ENCODE peak calls at places on chromosomes 13 and 19, in seven cellular contexts. T is uterus; K is body of pancreas; O is CD4-positive, alpha-beta T cell; E is heart left ventricle; M is left ventricle myocardium inferior; U is fibroblast of lung. I is an unnamed sample.

GRCh38 chr19:34482380-34483250 is 1.1 kb downstream of the WTIP start:
- DNase-seq in T (no peak), K (peak), O (no peak), E (no peak), M (no peak), U (peak), I (peak)

GRCh38 chr19:50562329-50562728 is 5.9 kb downstream of the LRRC4B start:
- DNase-seq in T (no peak), K (no peak), O (no peak), E (no peak), M (no peak), U (no peak), I (no peak)

GRCh38 chr13:93789058-93789457 is 562.5 kb downstream of the GPC6 start:
- DNase-seq in T (no peak), K (no peak), O (no peak), E (no peak), M (no peak), U (no peak), I (no peak)

GRCh38 chr19:31054430-31054829 is 294.8 kb downstream of the TSHZ3 start:
- DNase-seq in T (no peak), K (no peak), O (peak), E (peak), M (peak), U (peak), I (peak)

GRCh38 chr19:18762125-18763023 is 28.7 kb downstream of the COMP start:
- DNase-seq in T (peak), K (peak), O (no peak), E (peak), M (peak), U (peak), I (peak)

GRCh38 chr13:35909837-35910236 is 221.3 kb downstream of the DCLK1 start:
- DNase-seq in T (no peak), K (no peak), O (no peak), E (no peak), M (no peak), U (no peak), I (no peak)

GRCh38 chr13:37429976-37430375 is 168.6 kb downstream of the POSTN start:
- DNase-seq in T (no peak), K (no peak), O (no peak), E (no peak), M (no peak), U (peak), I (no peak)

GRCh38 chr13:51246411-51247298 is 24.5 kb downstream of the FAM124A start:
- DNase-seq in T (no peak), K (peak), O (no peak), E (peak), M (peak), U (no peak), I (no peak)

GRCh38 chr13:96089749-96090239 is at the start of gene HS6ST3:
- DNase-seq in T (peak), K (peak), O (no peak), E (peak), M (peak), U (peak), I (peak)

GRCh38 chr19:9060559-9061340 is 26.1 kb upstream of the OR1M1 start:
- DNase-seq in T (no peak), K (no peak), O (no peak), E (no peak), M (no peak), U (peak), I (no peak)

GRCh38 chr13:79673310-79673992 is 192.5 kb downstream of the NDFIP2 start:
- DNase-seq in T (no peak), K (no peak), O (no peak), E (no peak), M (no peak), U (no peak), I (no peak)

GRCh38 chr19:41136636-41137035 is 22.4 kb downstream of the CYP2F1 start:
- DNase-seq in T (no peak), K (no peak), O (no peak), E (no peak), M (no peak), U (no peak), I (no peak)

GRCh38 chr19:18009412-18010066 is 1.6 kb downstream of the ARRDC2 start:
- DNase-seq in T (no peak), K (no peak), O (no peak), E (no peak), M (no peak), U (peak), I (no peak)

GRCh38 chr13:49374585-49375290 is 69.1 kb downstream of the CAB39L start:
- DNase-seq in T (no peak), K (no peak), O (no peak), E (no peak), M (no peak), U (peak), I (peak)

GRCh38 chr13:48142437-48142836 is 47.5 kb upstream of the MED4 start:
- DNase-seq in T (no peak), K (no peak), O (no peak), E (no peak), M (no peak), U (no peak), I (no peak)

GRCh38 chr13:98103942-98104880 is 38.7 kb upstream of the FARP1 start:
- DNase-seq in T (no peak), K (no peak), O (no peak), E (no peak), M (no peak), U (no peak), I (peak)

GRCh38 chr19:5484398-5485285 is 29.4 kb downstream of the ZNRF4 start:
- DNase-seq in T (no peak), K (peak), O (no peak), E (no peak), M (no peak), U (peak), I (no peak)

GRCh38 chr13:97226013-97226412 is 3.9 kb downstream of the MBNL2 start:
- DNase-seq in T (no peak), K (peak), O (no peak), E (no peak), M (no peak), U (no peak), I (no peak)

GRCh38 chr19:50281491-50281890 is 47.7 kb downstream of the KCNC3 start:
- DNase-seq in T (no peak), K (no peak), O (no peak), E (no peak), M (no peak), U (no peak), I (no peak)

GRCh38 chr13:113405481-113406300 is 41.8 kb upstream of the GRTP1 start:
- DNase-seq in T (peak), K (no peak), O (no peak), E (peak), M (no peak), U (no peak), I (no peak)

GRCh38 chr13:113408562-113408961 is 44.6 kb upstream of the GRTP1 start:
- DNase-seq in T (no peak), K (no peak), O (no peak), E (no peak), M (no peak), U (no peak), I (no peak)

GRCh38 chr13:113406321-113407102 is 42.6 kb upstream of the GRTP1 start:
- DNase-seq in T (peak), K (no peak), O (no peak), E (no peak), M (no peak), U (peak), I (no peak)

GRCh38 chr13:113407531-113408393 is 43.8 kb upstream of the GRTP1 start:
- DNase-seq in T (no peak), K (peak), O (no peak), E (peak), M (no peak), U (no peak), I (no peak)

DNA sequence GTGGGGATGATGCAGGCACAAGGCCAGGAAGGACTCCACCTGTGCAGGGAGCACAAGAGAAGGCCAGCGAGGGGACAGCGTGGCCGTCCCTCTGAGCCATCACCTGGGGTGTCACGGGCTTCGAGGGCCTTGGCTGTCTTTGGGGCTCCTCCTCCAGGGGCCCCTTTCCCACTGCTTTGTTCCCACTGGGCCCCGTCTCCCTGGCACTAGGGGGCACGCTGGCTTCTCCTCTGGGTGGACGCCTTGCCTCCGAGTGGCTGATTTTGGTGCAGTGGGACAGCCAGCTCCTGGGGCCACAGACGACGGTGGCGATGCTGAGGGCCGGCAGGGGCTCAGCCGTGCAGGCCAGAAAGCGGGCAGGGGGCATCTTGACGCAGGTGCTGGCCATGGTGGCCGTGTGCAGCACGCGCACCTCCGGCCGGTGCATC is 43.2 kb upstream of the GRTP1 start:
- DNase-seq in T (peak), K (no peak), O (no peak), E (no peak), M (no peak), U (no peak), I (no peak)
- H3K27ac ChIP-seq in T (no peak), K (no peak), O (no peak), E (peak), M (peak), U (no peak), I (no peak)

GRCh38 chr13:101951114-101951513 is 450.7 kb downstream of the FGF14 start:
- DNase-seq in T (no peak), K (no peak), O (no peak), E (no peak), M (no peak), U (no peak), I (no peak)

GRCh38 chr13:101959016-101959415 is 442.8 kb downstream of the FGF14 start:
- DNase-seq in T (no peak), K (no peak), O (no peak), E (no peak), M (no peak), U (no peak), I (no peak)

DNA sequence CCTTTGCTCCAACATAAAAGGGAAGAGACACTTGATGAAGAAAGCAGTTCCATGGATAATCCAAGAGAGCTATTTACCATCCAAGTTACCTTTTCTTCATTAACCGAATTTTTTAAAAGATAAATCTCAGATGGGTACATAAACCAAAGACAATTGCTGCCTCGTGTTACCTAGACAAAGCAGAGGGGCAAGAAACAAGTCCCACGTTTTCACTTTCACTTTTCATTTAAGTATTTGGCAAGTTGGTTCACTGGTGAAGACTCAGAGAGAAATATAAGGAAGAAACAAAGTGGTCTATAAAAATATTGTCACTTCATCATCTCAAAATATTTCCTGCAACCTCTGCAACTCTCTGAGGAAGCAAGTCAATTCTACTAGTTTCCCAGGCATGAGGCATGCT is 446.1 kb downstream of the FGF14 start:
- DNase-seq in T (no peak), K (no peak), O (no peak), E (no peak), M (no peak), U (no peak), I (no peak)
- H3K27ac ChIP-seq in T (no peak), K (no peak), O (no peak), E (no peak), M (no peak), U (no peak), I (no peak)

GRCh38 chr13:113545931-113546516 is 38.5 kb upstream of the TFDP1 start:
- DNase-seq in T (no peak), K (no peak), O (no peak), E (no peak), M (no peak), U (no peak), I (no peak)
- H3K27ac ChIP-seq in T (peak), K (no peak), O (no peak), E (peak), M (peak), U (peak), I (peak)

GRCh38 chr19:12720296-12720695 is 3.4 kb downstream of the TNPO2 start:
- DNase-seq in T (no peak), K (no peak), O (no peak), E (no peak), M (no peak), U (no peak), I (no peak)
- H3K27ac ChIP-seq in T (peak), K (no peak), O (no peak), E (peak), M (peak), U (peak), I (peak)

GRCh38 chr19:36140289-36141038 is 598 bp downstream of the CAPNS1 start:
- DNase-seq in T (peak), K (peak), O (peak), E (peak), M (peak), U (peak), I (peak)

GRCh38 chr19:36139473-36140288 is at the start of gene CAPNS1:
- DNase-seq in T (peak), K (peak), O (peak), E (peak), M (peak), U (peak), I (peak)

GRCh38 chr19:36142046-36142445 is 2.2 kb downstream of the CAPNS1 start:
- DNase-seq in T (no peak), K (no peak), O (no peak), E (no peak), M (peak), U (no peak), I (no peak)

GRCh38 chr19:36142496-36142895 is 2.6 kb downstream of the CAPNS1 start:
- DNase-seq in T (no peak), K (no peak), O (no peak), E (no peak), M (no peak), U (no peak), I (no peak)

DNA sequence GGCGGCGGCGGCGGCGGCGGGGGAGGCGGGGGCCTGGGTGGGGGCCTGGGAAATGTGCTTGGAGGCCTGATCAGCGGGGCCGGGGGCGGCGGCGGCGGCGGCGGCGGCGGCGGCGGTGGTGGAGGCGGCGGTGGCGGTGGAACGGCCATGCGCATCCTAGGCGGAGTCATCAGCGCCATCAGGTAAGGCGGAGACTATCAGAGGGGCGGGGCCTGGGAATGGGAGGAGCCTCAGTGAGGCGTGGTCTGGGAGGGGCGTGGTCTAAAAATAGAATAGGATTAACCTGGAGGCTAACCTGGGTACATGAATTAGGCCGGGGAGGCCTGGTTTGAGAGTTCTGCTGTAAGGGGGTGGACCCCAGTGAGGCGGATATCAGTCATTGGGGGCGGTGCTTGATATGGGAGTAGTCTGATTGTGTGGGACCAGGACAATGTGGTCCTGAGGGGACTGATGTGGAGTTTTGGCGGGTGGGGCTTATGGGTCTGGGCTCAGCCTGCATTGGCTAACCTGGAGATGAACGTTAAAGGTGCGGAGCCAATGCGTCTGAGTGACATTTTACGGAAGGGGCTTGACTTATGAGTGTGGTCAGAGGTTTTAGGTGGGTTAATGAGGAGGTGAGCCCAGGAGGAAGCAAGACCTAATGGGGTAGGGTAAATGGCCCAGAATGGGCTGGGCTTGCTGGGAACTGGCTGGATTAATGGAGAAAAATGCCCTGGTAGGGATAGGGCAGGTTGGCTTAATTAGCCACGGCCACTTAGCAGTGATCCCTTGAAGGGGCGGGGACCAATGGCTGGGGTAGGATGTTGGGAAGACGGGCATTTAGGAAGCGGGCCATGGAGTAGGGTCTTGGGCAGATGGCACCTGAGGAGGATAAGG is 1.4 kb downstream of the CAPNS1 start:
- DNase-seq in T (peak), K (peak), O (peak), E (peak), M (peak), U (peak), I (peak)
- H3K27ac ChIP-seq in T (peak), K (peak), O (no peak), E (peak), M (peak), U (no peak), I (peak)

GRCh38 chr19:13291913-13292312 is 141.7 kb downstream of the IER2 start:
- DNase-seq in T (no peak), K (no peak), O (no peak), E (no peak), M (no peak), U (no peak), I (no peak)
- H3K27ac ChIP-seq in T (no peak), K (no peak), O (no peak), E (no peak), M (no peak), U (no peak), I (no peak)

GRCh38 chr13:99313473-99313872 is 6.3 kb upstream of the GPR183 start:
- DNase-seq in T (no peak), K (no peak), O (no peak), E (no peak), M (no peak), U (no peak), I (no peak)

GRCh38 chr13:99311137-99311536 is 3.9 kb upstream of the GPR183 start:
- DNase-seq in T (no peak), K (no peak), O (no peak), E (no peak), M (no peak), U (peak), I (no peak)

GRCh38 chr13:99313941-99314340 is 6.7 kb upstream of the GPR183 start:
- DNase-seq in T (no peak), K (no peak), O (no peak), E (no peak), M (no peak), U (no peak), I (no peak)

GRCh38 chr13:99311748-99312492 is 4.7 kb upstream of the GPR183 start:
- DNase-seq in T (peak), K (no peak), O (no peak), E (no peak), M (no peak), U (no peak), I (no peak)

DNA sequence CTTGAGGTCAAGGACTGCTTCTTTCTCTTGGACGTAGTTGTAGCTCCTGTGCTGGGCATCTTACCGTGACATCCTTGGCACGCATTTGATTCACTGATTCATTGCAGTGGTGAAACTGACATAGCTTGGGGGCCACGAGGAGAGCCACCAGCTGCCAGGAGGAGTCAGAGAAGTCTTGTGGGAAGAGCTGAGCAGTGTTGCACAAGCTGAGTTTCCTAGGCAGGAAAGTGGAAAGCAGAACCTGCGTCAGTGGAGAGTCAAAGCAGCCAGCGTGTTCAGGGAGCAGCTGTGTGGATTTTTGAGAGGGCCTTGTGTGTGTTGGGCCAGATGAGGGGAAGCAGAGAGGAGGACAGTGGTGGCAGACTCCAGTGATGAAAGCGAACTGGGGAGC is 5.3 kb upstream of the GPR183 start:
- DNase-seq in T (peak), K (peak), O (no peak), E (peak), M (peak), U (peak), I (no peak)
- H3K27ac ChIP-seq in T (peak), K (no peak), O (no peak), E (peak), M (peak), U (peak), I (no peak)